ENCODE peak calls at places on chromosomes 1 and 21, in eight cellular contexts. One of them, this sample, is unnamed.

GRCh38 chr1:232587141-232588008 is 42.6 kb downstream of the SIPA1L2 start:
- DNase-seq in MM.1S: no peak
- DNase-seq in GM12865: no peak
- DNase-seq in left ventricle myocardium inferior: no peak
- DNase-seq in Caco-2: no peak
- DNase-seq in small intestine: no peak
- DNase-seq in brain microvascular endothelial cell: no peak
- DNase-seq in lower lobe of right lung: no peak
- DNase-seq in this sample: no peak

GRCh38 chr1:207085887-207086286 is 2.8 kb upstream of the C4BPB start:
- DNase-seq in MM.1S: no peak
- DNase-seq in GM12865: no peak
- DNase-seq in left ventricle myocardium inferior: no peak
- DNase-seq in Caco-2: no peak
- DNase-seq in small intestine: no peak
- DNase-seq in brain microvascular endothelial cell: no peak
- DNase-seq in lower lobe of right lung: no peak
- DNase-seq in this sample: no peak

GRCh38 chr1:54461731-54462596 is 55.8 kb upstream of the SSBP3 start:
- DNase-seq in MM.1S: no peak
- DNase-seq in GM12865: no peak
- DNase-seq in left ventricle myocardium inferior: no peak
- DNase-seq in Caco-2: no peak
- DNase-seq in small intestine: peak
- DNase-seq in brain microvascular endothelial cell: no peak
- DNase-seq in lower lobe of right lung: no peak
- DNase-seq in this sample: no peak

GRCh38 chr1:13786541-13786940 is 86.6 kb downstream of the PRDM2 start:
- DNase-seq in MM.1S: no peak
- DNase-seq in GM12865: no peak
- DNase-seq in left ventricle myocardium inferior: no peak
- DNase-seq in Caco-2: no peak
- DNase-seq in small intestine: no peak
- DNase-seq in brain microvascular endothelial cell: no peak
- DNase-seq in lower lobe of right lung: no peak
- DNase-seq in this sample: no peak

GRCh38 chr1:176794897-176795508 is 332.0 kb downstream of the PAPPA2 start:
- DNase-seq in MM.1S: no peak
- DNase-seq in GM12865: no peak
- DNase-seq in left ventricle myocardium inferior: no peak
- DNase-seq in Caco-2: no peak
- DNase-seq in small intestine: no peak
- DNase-seq in brain microvascular endothelial cell: no peak
- DNase-seq in lower lobe of right lung: no peak
- DNase-seq in this sample: no peak

GRCh38 chr1:20476260-20477038 is 9.6 kb downstream of the CAMK2N1 start:
- DNase-seq in MM.1S: no peak
- DNase-seq in GM12865: no peak
- DNase-seq in left ventricle myocardium inferior: peak
- DNase-seq in Caco-2: peak
- DNase-seq in small intestine: peak
- DNase-seq in brain microvascular endothelial cell: no peak
- DNase-seq in lower lobe of right lung: no peak
- DNase-seq in this sample: no peak

GRCh38 chr21:44525431-44526095 is 14.4 kb downstream of the KRTAP10-1 start:
- DNase-seq in MM.1S: no peak
- DNase-seq in GM12865: no peak
- DNase-seq in left ventricle myocardium inferior: peak
- DNase-seq in Caco-2: no peak
- DNase-seq in small intestine: no peak
- DNase-seq in brain microvascular endothelial cell: no peak
- DNase-seq in lower lobe of right lung: no peak
- DNase-seq in this sample: no peak

GRCh38 chr1:17350053-17350452 is 21.9 kb upstream of the PADI6 start:
- DNase-seq in MM.1S: no peak
- DNase-seq in GM12865: no peak
- DNase-seq in left ventricle myocardium inferior: no peak
- DNase-seq in Caco-2: no peak
- DNase-seq in small intestine: no peak
- DNase-seq in brain microvascular endothelial cell: no peak
- DNase-seq in lower lobe of right lung: no peak
- DNase-seq in this sample: no peak

GRCh38 chr1:206135248-206135647 is 18.1 kb upstream of the AVPR1B start:
- DNase-seq in MM.1S: no peak
- DNase-seq in GM12865: no peak
- DNase-seq in left ventricle myocardium inferior: no peak
- DNase-seq in Caco-2: no peak
- DNase-seq in small intestine: no peak
- DNase-seq in brain microvascular endothelial cell: no peak
- DNase-seq in lower lobe of right lung: no peak
- DNase-seq in this sample: no peak

GRCh38 chr1:14612281-14612680 is 13.8 kb downstream of the KAZN start:
- DNase-seq in MM.1S: no peak
- DNase-seq in GM12865: no peak
- DNase-seq in left ventricle myocardium inferior: no peak
- DNase-seq in Caco-2: no peak
- DNase-seq in small intestine: no peak
- DNase-seq in brain microvascular endothelial cell: no peak
- DNase-seq in lower lobe of right lung: no peak
- DNase-seq in this sample: no peak

GRCh38 chr1:218384576-218384975 is 39.4 kb downstream of the TGFB2 start:
- DNase-seq in MM.1S: no peak
- DNase-seq in GM12865: no peak
- DNase-seq in left ventricle myocardium inferior: no peak
- DNase-seq in Caco-2: no peak
- DNase-seq in small intestine: no peak
- DNase-seq in brain microvascular endothelial cell: peak
- DNase-seq in lower lobe of right lung: no peak
- DNase-seq in this sample: no peak

GRCh38 chr1:8077120-8077573 is 51.0 kb upstream of the ERRFI1 start:
- DNase-seq in MM.1S: no peak
- DNase-seq in GM12865: no peak
- DNase-seq in left ventricle myocardium inferior: peak
- DNase-seq in Caco-2: peak
- DNase-seq in small intestine: peak
- DNase-seq in brain microvascular endothelial cell: peak
- DNase-seq in lower lobe of right lung: peak
- DNase-seq in this sample: no peak

GRCh38 chr1:53946252-53947171 is at the start of gene LRRC42:
- DNase-seq in MM.1S: no peak
- DNase-seq in GM12865: no peak
- DNase-seq in left ventricle myocardium inferior: no peak
- DNase-seq in Caco-2: no peak
- DNase-seq in small intestine: peak
- DNase-seq in brain microvascular endothelial cell: no peak
- DNase-seq in lower lobe of right lung: no peak
- DNase-seq in this sample: no peak

GRCh38 chr1:21284206-21285137 is 5.8 kb downstream of the ECE1 start:
- DNase-seq in MM.1S: no peak
- DNase-seq in GM12865: no peak
- DNase-seq in left ventricle myocardium inferior: no peak
- DNase-seq in Caco-2: no peak
- DNase-seq in small intestine: no peak
- DNase-seq in brain microvascular endothelial cell: no peak
- DNase-seq in lower lobe of right lung: no peak
- DNase-seq in this sample: no peak

GRCh38 chr1:109307363-109308021 is 681 bp upstream of the MYBPHL start:
- DNase-seq in MM.1S: no peak
- DNase-seq in GM12865: no peak
- DNase-seq in left ventricle myocardium inferior: peak
- DNase-seq in Caco-2: no peak
- DNase-seq in small intestine: peak
- DNase-seq in brain microvascular endothelial cell: no peak
- DNase-seq in lower lobe of right lung: peak
- DNase-seq in this sample: no peak

GRCh38 chr1:107477233-107477632 is 336.4 kb downstream of the NTNG1 start:
- DNase-seq in MM.1S: no peak
- DNase-seq in GM12865: peak
- DNase-seq in left ventricle myocardium inferior: no peak
- DNase-seq in Caco-2: no peak
- DNase-seq in small intestine: peak
- DNase-seq in brain microvascular endothelial cell: no peak
- DNase-seq in lower lobe of right lung: no peak
- DNase-seq in this sample: peak

GRCh38 chr1:107479865-107480264 is 339.0 kb downstream of the NTNG1 start:
- DNase-seq in MM.1S: no peak
- DNase-seq in GM12865: no peak
- DNase-seq in left ventricle myocardium inferior: no peak
- DNase-seq in Caco-2: no peak
- DNase-seq in small intestine: no peak
- DNase-seq in brain microvascular endothelial cell: no peak
- DNase-seq in lower lobe of right lung: no peak
- DNase-seq in this sample: no peak

GRCh38 chr1:107474877-107475612 is 334.2 kb downstream of the NTNG1 start:
- DNase-seq in MM.1S: no peak
- DNase-seq in GM12865: peak
- DNase-seq in left ventricle myocardium inferior: no peak
- DNase-seq in Caco-2: no peak
- DNase-seq in small intestine: no peak
- DNase-seq in brain microvascular endothelial cell: no peak
- DNase-seq in lower lobe of right lung: no peak
- DNase-seq in this sample: no peak

GRCh38 chr1:107483949-107484348 is 343.1 kb downstream of the NTNG1 start:
- DNase-seq in MM.1S: no peak
- DNase-seq in GM12865: no peak
- DNase-seq in left ventricle myocardium inferior: no peak
- DNase-seq in Caco-2: no peak
- DNase-seq in small intestine: no peak
- DNase-seq in brain microvascular endothelial cell: no peak
- DNase-seq in lower lobe of right lung: no peak
- DNase-seq in this sample: no peak

DNA sequence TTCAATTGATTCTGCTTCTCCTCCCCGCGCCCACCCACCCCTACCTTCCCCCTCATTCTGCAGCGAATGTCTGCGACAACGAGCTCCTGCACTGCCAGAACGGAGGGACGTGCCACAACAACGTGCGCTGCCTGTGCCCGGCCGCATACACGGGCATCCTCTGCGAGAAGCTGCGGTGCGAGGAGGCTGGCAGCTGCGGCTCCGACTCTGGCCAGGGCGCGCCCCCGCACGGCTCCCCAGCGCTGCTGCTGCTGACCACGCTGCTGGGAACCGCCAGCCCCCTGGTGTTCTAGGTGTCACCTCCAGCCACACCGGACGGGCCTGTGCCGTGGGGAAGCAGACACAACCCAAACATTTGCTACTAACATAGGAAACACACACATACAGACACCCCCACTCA is 339.7 kb downstream of the NTNG1 start:
- DNase-seq in MM.1S: peak
- DNase-seq in GM12865: peak
- DNase-seq in left ventricle myocardium inferior: no peak
- DNase-seq in Caco-2: no peak
- DNase-seq in small intestine: no peak
- DNase-seq in brain microvascular endothelial cell: no peak
- DNase-seq in lower lobe of right lung: no peak
- DNase-seq in this sample: no peak
- H3K4me3 ChIP-seq in MM.1S: no peak
- H3K4me3 ChIP-seq in GM12865: no peak
- H3K4me3 ChIP-seq in left ventricle myocardium inferior: no peak
- H3K4me3 ChIP-seq in Caco-2: no peak
- H3K4me3 ChIP-seq in small intestine: no peak
- H3K4me3 ChIP-seq in brain microvascular endothelial cell: peak
- H3K4me3 ChIP-seq in lower lobe of right lung: no peak
- H3K4me3 ChIP-seq in this sample: no peak

DNA sequence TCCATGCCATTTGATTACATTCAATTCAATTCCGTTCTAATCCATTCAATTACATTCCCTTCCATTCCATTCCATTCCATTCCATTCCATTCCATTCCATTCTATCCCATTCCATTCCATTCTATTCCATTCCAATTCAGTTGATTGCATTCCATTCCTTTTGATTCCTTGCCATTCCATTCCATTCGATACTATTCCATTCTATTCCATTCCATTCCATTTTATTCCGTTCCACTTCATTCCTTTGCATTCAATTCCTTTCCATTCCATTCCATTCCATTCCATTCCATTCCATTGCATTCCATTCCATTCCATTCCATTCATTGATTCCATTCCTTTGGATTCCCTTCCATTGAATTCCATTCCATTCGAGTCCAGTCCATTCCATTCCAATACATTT is 2574.0 kb upstream of the TPTE start:
- DNase-seq in MM.1S: no peak
- DNase-seq in GM12865: no peak
- DNase-seq in left ventricle myocardium inferior: no peak
- DNase-seq in Caco-2: no peak
- DNase-seq in small intestine: no peak
- DNase-seq in brain microvascular endothelial cell: no peak
- DNase-seq in lower lobe of right lung: no peak
- DNase-seq in this sample: no peak
- H3K4me3 ChIP-seq in MM.1S: no peak
- H3K4me3 ChIP-seq in GM12865: no peak
- H3K4me3 ChIP-seq in left ventricle myocardium inferior: no peak
- H3K4me3 ChIP-seq in Caco-2: no peak
- H3K4me3 ChIP-seq in small intestine: no peak
- H3K4me3 ChIP-seq in brain microvascular endothelial cell: no peak
- H3K4me3 ChIP-seq in lower lobe of right lung: no peak
- H3K4me3 ChIP-seq in this sample: no peak

GRCh38 chr1:106254748-106255147 is 801.7 kb upstream of the PRMT6 start:
- DNase-seq in MM.1S: no peak
- DNase-seq in GM12865: no peak
- DNase-seq in left ventricle myocardium inferior: no peak
- DNase-seq in Caco-2: no peak
- DNase-seq in small intestine: no peak
- DNase-seq in brain microvascular endothelial cell: no peak
- DNase-seq in lower lobe of right lung: no peak
- DNase-seq in this sample: no peak

GRCh38 chr1:106249810-106250209 is 806.7 kb upstream of the PRMT6 start:
- DNase-seq in MM.1S: no peak
- DNase-seq in GM12865: no peak
- DNase-seq in left ventricle myocardium inferior: no peak
- DNase-seq in Caco-2: no peak
- DNase-seq in small intestine: no peak
- DNase-seq in brain microvascular endothelial cell: no peak
- DNase-seq in lower lobe of right lung: no peak
- DNase-seq in this sample: no peak

DNA sequence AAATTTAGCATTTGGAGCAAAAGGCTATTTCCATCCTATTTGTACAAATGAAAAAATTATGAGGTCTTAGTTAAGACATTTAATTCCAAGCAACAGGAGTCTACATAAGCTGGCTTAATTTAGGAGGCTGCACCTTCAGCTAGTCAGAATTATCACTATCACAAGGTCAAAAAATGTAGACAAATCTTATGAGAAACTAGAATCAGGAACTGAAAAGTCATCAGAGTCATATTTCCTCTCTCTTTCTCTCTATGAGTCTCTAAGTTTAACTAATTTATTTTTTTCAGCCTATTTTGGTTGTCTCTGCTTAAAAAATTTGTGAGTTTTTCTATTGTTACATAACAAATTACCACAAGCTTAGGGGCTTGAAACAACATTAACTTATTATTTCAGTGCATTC is 807.1 kb upstream of the PRMT6 start:
- DNase-seq in MM.1S: no peak
- DNase-seq in GM12865: no peak
- DNase-seq in left ventricle myocardium inferior: no peak
- DNase-seq in Caco-2: no peak
- DNase-seq in small intestine: no peak
- DNase-seq in brain microvascular endothelial cell: no peak
- DNase-seq in lower lobe of right lung: no peak
- DNase-seq in this sample: no peak
- H3K4me3 ChIP-seq in MM.1S: no peak
- H3K4me3 ChIP-seq in GM12865: no peak
- H3K4me3 ChIP-seq in left ventricle myocardium inferior: no peak
- H3K4me3 ChIP-seq in Caco-2: no peak
- H3K4me3 ChIP-seq in small intestine: no peak
- H3K4me3 ChIP-seq in brain microvascular endothelial cell: no peak
- H3K4me3 ChIP-seq in lower lobe of right lung: no peak
- H3K4me3 ChIP-seq in this sample: no peak

GRCh38 chr1:180952657-180953013 is 39.9 kb downstream of the KIAA1614 start:
- DNase-seq in MM.1S: no peak
- DNase-seq in GM12865: no peak
- DNase-seq in left ventricle myocardium inferior: no peak
- DNase-seq in Caco-2: no peak
- DNase-seq in small intestine: no peak
- DNase-seq in brain microvascular endothelial cell: no peak
- DNase-seq in lower lobe of right lung: no peak
- DNase-seq in this sample: no peak
- H3K4me3 ChIP-seq in MM.1S: no peak
- H3K4me3 ChIP-seq in GM12865: no peak
- H3K4me3 ChIP-seq in left ventricle myocardium inferior: no peak
- H3K4me3 ChIP-seq in Caco-2: no peak
- H3K4me3 ChIP-seq in small intestine: no peak
- H3K4me3 ChIP-seq in brain microvascular endothelial cell: no peak
- H3K4me3 ChIP-seq in lower lobe of right lung: no peak
- H3K4me3 ChIP-seq in this sample: no peak